ENCODE peak calls at places on chromosomes 13 and 19, in six cellular contexts. One of them, this sample, is unnamed. For H3K4me1, the result is how much of the 10 kb centered on the place peaks cover.

GRCh38 chr19:2820112-2820702 is 539 bp downstream of the ZNF554 start:
- DNase-seq in H1: no peak
- DNase-seq in stomach: no peak
- DNase-seq in breast epithelium: no peak
- DNase-seq in transverse colon: peak
- DNase-seq in suprapubic skin: no peak
- DNase-seq in this sample: no peak

GRCh38 chr13:73825143-73825542 is 309.1 kb downstream of the KLF12 start:
- DNase-seq in H1: no peak
- DNase-seq in suprapubic skin: no peak
- DNase-seq in transverse colon: no peak
- DNase-seq in stomach: no peak
- DNase-seq in breast epithelium: no peak
- DNase-seq in this sample: no peak

GRCh38 chr13:66984241-66984640 is 245.9 kb downstream of the PCDH9 start:
- DNase-seq in stomach: no peak
- DNase-seq in transverse colon: no peak
- DNase-seq in breast epithelium: no peak
- DNase-seq in H1: no peak
- DNase-seq in suprapubic skin: no peak
- DNase-seq in this sample: no peak

GRCh38 chr19:32367063-32367462 is 21.7 kb downstream of the ZNF507 start:
- DNase-seq in transverse colon: no peak
- DNase-seq in suprapubic skin: no peak
- DNase-seq in breast epithelium: no peak
- DNase-seq in H1: no peak
- DNase-seq in stomach: no peak
- DNase-seq in this sample: no peak

GRCh38 chr13:50580684-50581305 is 262.7 kb downstream of the DLEU7 start:
- DNase-seq in stomach: no peak
- DNase-seq in suprapubic skin: no peak
- DNase-seq in transverse colon: no peak
- DNase-seq in breast epithelium: no peak
- DNase-seq in H1: no peak
- DNase-seq in this sample: no peak

GRCh38 chr13:99677388-99677951 is 176.2 kb downstream of the TM9SF2 start:
- DNase-seq in transverse colon: no peak
- DNase-seq in stomach: no peak
- DNase-seq in H1: no peak
- DNase-seq in breast epithelium: no peak
- DNase-seq in suprapubic skin: no peak
- DNase-seq in this sample: no peak

GRCh38 chr19:45253396-45254027 is 2.4 kb downstream of the MARK4 start:
- DNase-seq in H1: no peak
- DNase-seq in breast epithelium: no peak
- DNase-seq in suprapubic skin: no peak
- DNase-seq in transverse colon: no peak
- DNase-seq in stomach: no peak
- DNase-seq in this sample: no peak

GRCh38 chr13:85567909-85568308 is 231.3 kb downstream of the SLITRK6 start:
- DNase-seq in transverse colon: no peak
- DNase-seq in suprapubic skin: no peak
- DNase-seq in H1: no peak
- DNase-seq in stomach: no peak
- DNase-seq in breast epithelium: no peak
- DNase-seq in this sample: no peak

GRCh38 chr13:44961997-44962396 is 27.3 kb downstream of the NUFIP1 start:
- DNase-seq in H1: no peak
- DNase-seq in suprapubic skin: no peak
- DNase-seq in stomach: no peak
- DNase-seq in transverse colon: no peak
- DNase-seq in breast epithelium: no peak
- DNase-seq in this sample: no peak

GRCh38 chr13:41017744-41018582 is 1.2 kb downstream of the ELF1 start:
- DNase-seq in breast epithelium: no peak
- DNase-seq in suprapubic skin: no peak
- DNase-seq in transverse colon: no peak
- DNase-seq in H1: no peak
- DNase-seq in stomach: no peak
- DNase-seq in this sample: no peak

GRCh38 chr19:3073159-3073563 is 10.9 kb upstream of the TLE5 start:
- DNase-seq in H1: no peak
- DNase-seq in stomach: no peak
- DNase-seq in transverse colon: peak
- DNase-seq in breast epithelium: no peak
- DNase-seq in suprapubic skin: no peak
- DNase-seq in this sample: no peak

GRCh38 chr19:14536926-14537692 is 7.7 kb downstream of the TECR start:
- DNase-seq in breast epithelium: peak
- DNase-seq in stomach: peak
- DNase-seq in suprapubic skin: no peak
- DNase-seq in transverse colon: peak
- DNase-seq in H1: peak
- DNase-seq in this sample: no peak

GRCh38 chr19:51002542-51003311 is 1.3 kb upstream of the KLK8 start:
- DNase-seq in stomach: no peak
- DNase-seq in H1: peak
- DNase-seq in breast epithelium: peak
- DNase-seq in suprapubic skin: no peak
- DNase-seq in transverse colon: no peak
- DNase-seq in this sample: no peak

GRCh38 chr13:46146898-46147297 is 35.1 kb downstream of the LCP1 start:
- DNase-seq in stomach: no peak
- DNase-seq in suprapubic skin: no peak
- DNase-seq in H1: no peak
- DNase-seq in transverse colon: no peak
- DNase-seq in breast epithelium: no peak
- DNase-seq in this sample: no peak

GRCh38 chr13:32234914-32235313 is 80.2 kb downstream of the ZAR1L start:
- DNase-seq in suprapubic skin: no peak
- DNase-seq in transverse colon: no peak
- DNase-seq in H1: no peak
- DNase-seq in stomach: no peak
- DNase-seq in breast epithelium: no peak
- DNase-seq in this sample: no peak

GRCh38 chr13:28611654-28612131 is 47.2 kb upstream of the POMP start:
- DNase-seq in suprapubic skin: no peak
- DNase-seq in H1: no peak
- DNase-seq in transverse colon: no peak
- DNase-seq in stomach: no peak
- DNase-seq in breast epithelium: no peak
- DNase-seq in this sample: no peak

GRCh38 chr19:41753159-41753558 is 2.2 kb upstream of the CEACAM6 start:
- DNase-seq in breast epithelium: peak
- DNase-seq in transverse colon: peak
- DNase-seq in H1: peak
- DNase-seq in suprapubic skin: no peak
- DNase-seq in stomach: peak
- DNase-seq in this sample: no peak

GRCh38 chr19:55383789-55384575 is at the start of gene TMEM238:
- DNase-seq in suprapubic skin: no peak
- DNase-seq in breast epithelium: peak
- DNase-seq in H1: peak
- DNase-seq in stomach: peak
- DNase-seq in transverse colon: peak
- DNase-seq in this sample: no peak

GRCh38 chr13:33976965-33977364 is 159.0 kb downstream of the RFC3 start:
- DNase-seq in breast epithelium: no peak
- DNase-seq in suprapubic skin: no peak
- DNase-seq in stomach: no peak
- DNase-seq in transverse colon: no peak
- DNase-seq in H1: no peak
- DNase-seq in this sample: no peak

GRCh38 chr19:2488942-2489731 is 13.2 kb downstream of the GADD45B start:
- DNase-seq in H1: peak
- DNase-seq in breast epithelium: no peak
- DNase-seq in transverse colon: peak
- DNase-seq in suprapubic skin: no peak
- DNase-seq in stomach: peak
- DNase-seq in this sample: no peak

GRCh38 chr19:48479686-48480085 is 10.5 kb downstream of the CYTH2 start:
- DNase-seq in breast epithelium: no peak
- DNase-seq in transverse colon: no peak
- DNase-seq in suprapubic skin: no peak
- DNase-seq in stomach: no peak
- DNase-seq in H1: no peak
- DNase-seq in this sample: no peak

GRCh38 chr13:99876651-99877050 is 94.9 kb downstream of the ZIC5 start:
- DNase-seq in stomach: no peak
- DNase-seq in breast epithelium: no peak
- DNase-seq in transverse colon: no peak
- DNase-seq in H1: no peak
- DNase-seq in suprapubic skin: no peak
- DNase-seq in this sample: no peak

GRCh38 chr13:86856996-86857395 is 814.2 kb upstream of the SLITRK5 start:
- DNase-seq in breast epithelium: no peak
- DNase-seq in transverse colon: no peak
- DNase-seq in H1: no peak
- DNase-seq in suprapubic skin: no peak
- DNase-seq in stomach: no peak
- DNase-seq in this sample: no peak

GRCh38 chr19:11138659-11139526 is 16.7 kb downstream of the SPC24 start:
- DNase-seq in transverse colon: peak
- DNase-seq in suprapubic skin: peak
- DNase-seq in stomach: peak
- DNase-seq in H1: peak
- DNase-seq in breast epithelium: peak
- DNase-seq in this sample: peak

GRCh38 chr13:106078191-106078590 is 457.3 kb downstream of the EFNB2 start:
- DNase-seq in suprapubic skin: no peak
- DNase-seq in breast epithelium: no peak
- DNase-seq in H1: no peak
- DNase-seq in transverse colon: no peak
- DNase-seq in stomach: no peak
- DNase-seq in this sample: no peak

GRCh38 chr19:17720487-17720839 is 1.2 kb downstream of the MAP1S start:
- DNase-seq in suprapubic skin: no peak
- DNase-seq in transverse colon: no peak
- DNase-seq in stomach: no peak
- DNase-seq in breast epithelium: no peak
- DNase-seq in H1: no peak
- DNase-seq in this sample: no peak

GRCh38 chr13:51465124-51465523 is 12.3 kb upstream of the INTS6 start:
- DNase-seq in stomach: no peak
- DNase-seq in breast epithelium: no peak
- DNase-seq in transverse colon: no peak
- DNase-seq in suprapubic skin: no peak
- DNase-seq in H1: no peak
- DNase-seq in this sample: no peak

GRCh38 chr13:36088001-36088400 is 43.2 kb downstream of the DCLK1 start:
- DNase-seq in transverse colon: no peak
- DNase-seq in suprapubic skin: no peak
- DNase-seq in breast epithelium: no peak
- DNase-seq in H1: no peak
- DNase-seq in stomach: no peak
- DNase-seq in this sample: no peak

GRCh38 chr19:50162988-50163387 is at the start of gene IZUMO2:
- DNase-seq in suprapubic skin: no peak
- DNase-seq in breast epithelium: no peak
- DNase-seq in stomach: no peak
- DNase-seq in H1: peak
- DNase-seq in transverse colon: no peak
- DNase-seq in this sample: no peak

GRCh38 chr13:87234981-87235380 is 436.2 kb upstream of the SLITRK5 start:
- DNase-seq in transverse colon: no peak
- DNase-seq in breast epithelium: no peak
- DNase-seq in stomach: no peak
- DNase-seq in suprapubic skin: no peak
- DNase-seq in H1: no peak
- DNase-seq in this sample: no peak

GRCh38 chr13:33017410-33017929 is 1.2 kb downstream of the KL start:
- DNase-seq in stomach: peak
- DNase-seq in suprapubic skin: no peak
- DNase-seq in transverse colon: peak
- DNase-seq in H1: no peak
- DNase-seq in breast epithelium: no peak
- DNase-seq in this sample: no peak

GRCh38 chr13:100280681-100281080 is 191.8 kb downstream of the PCCA start:
- DNase-seq in H1: no peak
- DNase-seq in transverse colon: no peak
- DNase-seq in stomach: no peak
- DNase-seq in breast epithelium: no peak
- DNase-seq in suprapubic skin: no peak
- DNase-seq in this sample: no peak

GRCh38 chr13:43522788-43523187 is 264.0 kb downstream of the ENOX1 start:
- DNase-seq in stomach: no peak
- DNase-seq in H1: no peak
- DNase-seq in transverse colon: no peak
- DNase-seq in suprapubic skin: no peak
- DNase-seq in breast epithelium: no peak
- DNase-seq in this sample: no peak

GRCh38 chr13:94322925-94323324 is 156.6 kb downstream of the DCT start:
- DNase-seq in transverse colon: no peak
- DNase-seq in H1: no peak
- DNase-seq in breast epithelium: no peak
- DNase-seq in suprapubic skin: no peak
- DNase-seq in stomach: no peak
- DNase-seq in this sample: no peak
- H3K4me1 ChIP-seq in transverse colon: under half
- H3K4me1 ChIP-seq in H1: under half
- H3K4me1 ChIP-seq in breast epithelium: under half
- H3K4me1 ChIP-seq in suprapubic skin: under half
- H3K4me1 ChIP-seq in stomach: under half
- H3K4me1 ChIP-seq in this sample: under half

GRCh38 chr19:52221831-52222375 is 32.1 kb downstream of the PPP2R1A start:
- DNase-seq in breast epithelium: no peak
- DNase-seq in transverse colon: no peak
- DNase-seq in suprapubic skin: no peak
- DNase-seq in H1: no peak
- DNase-seq in stomach: no peak
- DNase-seq in this sample: no peak
- TF ChIP-seq POLR2AphosphoS5 in breast epithelium: no peak
- TF ChIP-seq POLR2AphosphoS5 in transverse colon: no peak
- TF ChIP-seq POLR2AphosphoS5 in suprapubic skin: no peak
- TF ChIP-seq POLR2AphosphoS5 in H1: no peak
- TF ChIP-seq POLR2AphosphoS5 in stomach: no peak
- TF ChIP-seq POLR2AphosphoS5 in this sample: no peak

GRCh38 chr13:109802936-109803335 is 16.6 kb upstream of the IRS2 start:
- DNase-seq in H1: no peak
- DNase-seq in transverse colon: no peak
- DNase-seq in breast epithelium: no peak
- DNase-seq in suprapubic skin: no peak
- DNase-seq in stomach: no peak
- DNase-seq in this sample: no peak
- TF ChIP-seq POLR2A in H1: no peak
- TF ChIP-seq POLR2A in transverse colon: no peak
- TF ChIP-seq POLR2A in breast epithelium: no peak
- TF ChIP-seq POLR2A in suprapubic skin: no peak
- TF ChIP-seq POLR2A in stomach: no peak
- TF ChIP-seq POLR2A in this sample: no peak

DNA sequence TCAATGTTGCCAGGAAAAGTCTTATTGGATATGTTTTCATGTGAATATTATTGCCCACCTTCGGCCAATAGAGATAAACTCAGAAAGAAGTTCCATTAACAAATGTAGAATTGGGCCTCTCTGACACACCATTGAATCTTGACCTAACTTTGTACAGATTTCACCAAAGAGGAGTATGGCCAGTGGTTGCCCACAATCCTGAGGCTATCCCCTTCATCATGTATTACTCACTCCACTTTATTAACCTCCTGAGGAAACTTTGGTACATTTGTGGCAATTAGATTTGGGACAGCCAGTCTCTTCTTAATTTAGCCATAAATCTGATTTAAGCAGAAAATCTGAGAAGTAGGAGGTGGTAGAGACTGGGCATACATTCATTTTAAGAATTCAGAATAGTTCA is 53.3 kb upstream of the POSTN start:
- DNase-seq in breast epithelium: no peak
- DNase-seq in suprapubic skin: no peak
- DNase-seq in H1: no peak
- DNase-seq in stomach: no peak
- DNase-seq in transverse colon: no peak
- DNase-seq in this sample: no peak
- H3K4me1 ChIP-seq in breast epithelium: under half
- H3K4me1 ChIP-seq in suprapubic skin: under half
- H3K4me1 ChIP-seq in H1: under half
- H3K4me1 ChIP-seq in stomach: under half
- H3K4me1 ChIP-seq in transverse colon: under half
- H3K4me1 ChIP-seq in this sample: under half

This sample was measured in vagina.